ENCODE peak calls at places on chromosomes 13 and 19, in ten cellular contexts. L is epithelial cell of esophagus; C is cardiac fibroblast; N is NB4; K is foreskin fibroblast; Y is lower leg skin; J is lower lobe of right lung; R is OCI-LY7; M is endodermal cell; P is CD8-positive, alpha-beta T cell. H is an unnamed sample.

GRCh38 chr19:35346193-35347052 is 1.3 kb upstream of the FFAR1 start:
- DNase-seq in M (peak; percentile 46), R (peak; percentile 66), N (no peak), L (no peak), J (peak; percentile 55), Y (peak; percentile 79), P (peak; percentile 74), K (no peak), C (no peak), H (no peak)

GRCh38 chr19:50718255-50719118 is 1.1 kb downstream of the SHANK1 start:
- DNase-seq in R (no peak), L (no peak), C (no peak), Y (no peak), N (peak; percentile 28), P (no peak), M (peak; percentile 76), K (peak; percentile 55), J (no peak), H (no peak)

GRCh38 chr13:92681239-92681638 is 545.4 kb upstream of the GPC6 start:
- DNase-seq in K (no peak), R (no peak), L (no peak), Y (no peak), J (no peak), C (no peak), M (peak; percentile 54), P (no peak), N (no peak), H (no peak)

GRCh38 chr19:46802152-46802551 is 13.8 kb upstream of the SLC1A5 start:
- DNase-seq in Y (no peak), L (no peak), C (no peak), M (no peak), P (no peak), N (no peak), J (no peak), K (no peak), R (no peak), H (no peak)

GRCh38 chr13:45119469-45119989 is 781 bp upstream of the GTF2F2 start:
- DNase-seq in P (peak; percentile 61), R (peak; percentile 52), N (peak; percentile 61), L (peak; percentile 32), K (peak; percentile 63), Y (no peak), C (peak; percentile 64), M (peak; percentile 55), J (no peak), H (no peak)

GRCh38 chr13:90362718-90363117 is 984.8 kb upstream of the MIR17HG start:
- DNase-seq in P (no peak), C (peak; percentile 26), R (no peak), J (no peak), N (peak; percentile 7), M (no peak), Y (no peak), K (no peak), L (no peak), H (no peak)

GRCh38 chr13:20714563-20715339 is 11.3 kb downstream of the IL17D start:
- DNase-seq in Y (no peak), C (peak; percentile 96), L (no peak), P (no peak), R (no peak), N (no peak), M (no peak), J (no peak), K (peak; percentile 71), H (no peak)

GRCh38 chr13:26837102-26837501 is 76.5 kb upstream of the GPR12 start:
- DNase-seq in P (no peak), J (no peak), M (no peak), N (no peak), K (no peak), C (no peak), R (no peak), L (no peak), Y (peak; percentile 69), H (no peak)

GRCh38 chr19:15776991-15777787 is 10.3 kb upstream of the OR10H5 start:
- DNase-seq in C (no peak), Y (peak; percentile 79), N (peak; percentile 27), K (no peak), J (no peak), L (no peak), M (no peak), P (no peak), R (no peak), H (no peak)

GRCh38 chr19:44573183-44573582 is 40.2 kb upstream of the IGSF23 start:
- DNase-seq in N (no peak), R (no peak), C (no peak), K (no peak), L (no peak), P (no peak), M (peak; percentile 1), Y (no peak), J (no peak), H (no peak)

GRCh38 chr19:46924874-46925547 is 64.2 kb downstream of the ARHGAP35 start:
- DNase-seq in J (no peak), M (no peak), N (no peak), Y (peak; percentile 79), K (no peak), C (no peak), P (peak; percentile 17), L (peak; percentile 64), R (peak; percentile 49), H (peak; percentile 50)

GRCh38 chr13:77429320-77430142 is 102.6 kb upstream of the MYCBP2 start:
- DNase-seq in C (no peak), J (no peak), R (peak; percentile 82), L (peak; percentile 15), K (no peak), P (no peak), N (no peak), M (no peak), Y (no peak), H (no peak)

GRCh38 chr19:43534811-43535761 is 2.1 kb downstream of the ZNF575 start:
- DNase-seq in P (peak; percentile 36), L (peak; percentile 57), C (peak; percentile 79), K (peak; percentile 84), M (peak; percentile 96), J (peak; percentile 63), R (peak; percentile 31), Y (peak; percentile 89), N (peak; percentile 34), H (peak; percentile 37)

GRCh38 chr19:8321067-8321759 is at the start of the genes NDUFA7 and RPS28:
- DNase-seq in N (peak; percentile 100), R (peak; percentile 98), M (peak; percentile 98), J (peak; percentile 98), K (peak; percentile 98), P (peak; percentile 97), Y (peak; percentile 100), C (peak; percentile 98), L (peak; percentile 95), H (peak; percentile 91)
- TF ChIP-seq CTCF in N (no peak), R (peak; percentile 27), M (peak; percentile 27), J (peak; percentile 40), K (peak; percentile 5), P (no peak), Y (no peak), C (no peak), L (no peak), H (no peak)

GRCh38 chr13:81639984-81640582 is 1299.2 kb upstream of the SPRY2 start:
- DNase-seq in K (no peak), P (no peak), R (peak; percentile 1), J (no peak), M (no peak), L (peak; percentile 51), C (no peak), N (peak; percentile 26), Y (no peak), H (peak; percentile 8)
- TF ChIP-seq CTCF in K (no peak), P (no peak), R (peak; percentile 71), J (peak; percentile 34), M (peak; percentile 59), L (peak; percentile 79), C (peak; percentile 23), N (peak; percentile 61), Y (no peak), H (no peak)

GRCh38 chr19:484494-484893 is 11.8 kb upstream of the MADCAM1 start:
- DNase-seq in C (no peak), R (no peak), N (no peak), L (no peak), M (no peak), K (no peak), P (no peak), J (no peak), Y (no peak), H (no peak)
- TF ChIP-seq CTCF in C (no peak), R (no peak), N (no peak), L (no peak), M (no peak), K (no peak), P (no peak), J (no peak), Y (no peak), H (no peak)

GRCh38 chr19:19405919-19406877 is 723 bp downstream of the GATAD2A start:
- DNase-seq in L (peak; percentile 41), P (peak; percentile 32), C (peak; percentile 51), J (peak; percentile 76), M (peak; percentile 78), R (peak; percentile 52), Y (peak; percentile 91), N (peak; percentile 65), K (peak; percentile 74), H (peak; percentile 42)

GRCh38 chr19:19403373-19403901 is 2.0 kb upstream of the GATAD2A start:
- DNase-seq in J (no peak), M (no peak), N (peak; percentile 58), Y (no peak), C (no peak), K (peak; percentile 73), P (no peak), L (peak; percentile 73), R (no peak), H (peak; percentile 39)

GRCh38 chr19:19402656-19403372 is 2.7 kb upstream of the GATAD2A start:
- DNase-seq in K (peak; percentile 58), J (no peak), Y (no peak), C (peak; percentile 47), R (no peak), P (no peak), N (peak; percentile 73), L (peak; percentile 58), M (no peak), H (no peak)

GRCh38 chr19:19406878-19407639 is 1.6 kb downstream of the GATAD2A start:
- DNase-seq in K (peak; percentile 60), Y (no peak), N (peak; percentile 68), M (no peak), R (peak; percentile 73), C (peak; percentile 61), L (peak; percentile 64), P (peak; percentile 64), J (peak; percentile 57), H (peak; percentile 34)

DNA sequence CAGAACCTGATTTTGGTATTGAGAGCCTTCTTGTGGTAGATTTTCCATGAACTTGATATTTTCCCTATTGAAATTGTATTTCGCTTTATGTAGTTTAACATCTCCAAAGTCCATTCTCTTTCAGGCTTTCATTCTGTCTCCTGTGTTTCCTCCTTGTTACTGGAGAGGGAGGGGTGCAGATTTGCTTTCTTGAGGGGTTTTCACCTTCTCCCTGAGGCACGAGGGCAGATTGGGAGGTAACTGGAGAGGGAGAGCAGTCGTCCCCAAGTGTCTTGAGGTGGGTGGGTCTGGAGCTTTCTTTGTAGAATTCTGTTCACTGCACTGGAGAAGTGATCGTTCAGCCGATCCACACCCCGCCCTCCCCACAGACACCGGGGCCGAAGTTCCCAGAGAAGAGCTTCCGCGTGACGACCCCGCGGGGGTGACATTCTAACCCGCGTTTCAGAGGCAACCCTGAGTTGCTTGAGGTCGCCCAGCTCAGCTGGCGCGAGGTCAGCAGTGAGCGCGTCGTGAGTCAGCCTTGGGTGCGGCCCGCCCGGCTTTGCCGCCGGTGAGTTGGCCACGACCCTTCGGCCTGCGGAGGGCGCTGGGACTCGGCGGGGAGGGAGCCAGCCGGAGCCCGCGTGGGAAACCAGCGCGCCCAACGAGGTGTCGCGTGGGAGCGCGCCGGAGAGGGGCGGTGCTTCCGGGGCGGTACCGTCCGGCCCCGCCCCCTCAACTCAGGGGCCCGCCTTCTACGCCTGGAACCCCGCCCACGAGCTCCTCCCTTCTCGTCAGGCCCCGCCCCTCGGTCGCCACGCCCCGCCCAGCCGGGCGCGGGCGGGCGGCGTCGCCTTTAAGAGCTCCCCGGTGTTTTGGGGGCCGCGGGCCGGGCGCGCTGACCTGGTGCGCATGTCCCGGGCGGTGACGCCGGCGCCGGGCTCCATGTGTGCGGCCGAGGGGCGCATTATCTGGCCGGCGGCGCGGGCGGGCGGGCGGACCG is at the start of gene GATAD2A:
- DNase-seq in L (peak; percentile 92), J (peak; percentile 94), M (peak; percentile 96), K (peak; percentile 100), R (peak; percentile 90), N (peak; percentile 91), C (peak; percentile 96), P (peak; percentile 92), Y (peak; percentile 99), H (peak; percentile 85)
- TF ChIP-seq CTCF in L (no peak), J (peak; percentile 53), M (no peak), K (peak; percentile 28), R (peak; percentile 42), N (no peak), C (peak; percentile 16), P (no peak), Y (no peak), H (no peak)